ENCODE peak calls at places on chromosomes 5 and 9, in six cellular contexts. One of them, this sample, is unnamed.

GRCh38 chr9:117305454-117305853 is 109.4 kb downstream of the ASTN2 start:
- DNase-seq in heart right ventricle: no peak
- DNase-seq in PC-3: no peak
- DNase-seq in osteoblast: no peak
- DNase-seq in RWPE2: no peak
- DNase-seq in uterus: no peak
- DNase-seq in this sample: no peak

GRCh38 chr5:178377583-178378270 is 145.1 kb upstream of the PHYKPL start:
- DNase-seq in PC-3: no peak
- DNase-seq in osteoblast: peak; percentile 31
- DNase-seq in uterus: no peak
- DNase-seq in heart right ventricle: no peak
- DNase-seq in RWPE2: peak; percentile 53
- DNase-seq in this sample: no peak

GRCh38 chr5:145237843-145238242 is 597.3 kb downstream of the PRELID2 start:
- DNase-seq in PC-3: peak; percentile 75
- DNase-seq in heart right ventricle: no peak
- DNase-seq in osteoblast: no peak
- DNase-seq in uterus: no peak
- DNase-seq in RWPE2: no peak
- DNase-seq in this sample: no peak

GRCh38 chr5:981466-981865 is 27.1 kb upstream of the NKD2 start:
- DNase-seq in RWPE2: no peak
- DNase-seq in heart right ventricle: no peak
- DNase-seq in PC-3: no peak
- DNase-seq in uterus: no peak
- DNase-seq in osteoblast: peak; percentile 54
- DNase-seq in this sample: no peak

GRCh38 chr9:91416086-91416712 is 7.4 kb downstream of the NFIL3 start:
- DNase-seq in heart right ventricle: no peak
- DNase-seq in osteoblast: peak; percentile 68
- DNase-seq in uterus: no peak
- DNase-seq in RWPE2: no peak
- DNase-seq in PC-3: peak; percentile 57
- DNase-seq in this sample: no peak

GRCh38 chr9:129109504-129109903 is 1.1 kb downstream of the CRAT start:
- DNase-seq in osteoblast: peak; percentile 94
- DNase-seq in uterus: peak; percentile 50
- DNase-seq in PC-3: peak; percentile 21
- DNase-seq in heart right ventricle: no peak
- DNase-seq in RWPE2: no peak
- DNase-seq in this sample: no peak

GRCh38 chr9:98781588-98782383 is 14.6 kb downstream of the ANKS6 start:
- DNase-seq in uterus: no peak
- DNase-seq in PC-3: peak; percentile 78
- DNase-seq in osteoblast: no peak
- DNase-seq in heart right ventricle: no peak
- DNase-seq in RWPE2: no peak
- DNase-seq in this sample: no peak

GRCh38 chr5:10974850-10975249 is 213.8 kb upstream of the DAP start:
- DNase-seq in uterus: no peak
- DNase-seq in PC-3: no peak
- DNase-seq in osteoblast: no peak
- DNase-seq in RWPE2: no peak
- DNase-seq in heart right ventricle: no peak
- DNase-seq in this sample: no peak

GRCh38 chr5:15499528-15500325 is at the start of gene FBXL7:
- DNase-seq in heart right ventricle: peak; percentile 87
- DNase-seq in RWPE2: no peak
- DNase-seq in osteoblast: peak; percentile 96
- DNase-seq in uterus: peak; percentile 82
- DNase-seq in PC-3: peak; percentile 43
- DNase-seq in this sample: no peak

GRCh38 chr9:15426019-15426418 is 3.3 kb downstream of the SNAPC3 start:
- DNase-seq in PC-3: no peak
- DNase-seq in osteoblast: no peak
- DNase-seq in heart right ventricle: no peak
- DNase-seq in RWPE2: no peak
- DNase-seq in uterus: no peak
- DNase-seq in this sample: no peak

GRCh38 chr9:38421498-38422211 is 2.6 kb downstream of the IGFBPL1 start:
- DNase-seq in osteoblast: peak; percentile 97
- DNase-seq in PC-3: no peak
- DNase-seq in uterus: no peak
- DNase-seq in RWPE2: no peak
- DNase-seq in heart right ventricle: no peak
- DNase-seq in this sample: no peak

GRCh38 chr9:8395022-8395421 is 595.4 kb upstream of the DMAC1 start:
- DNase-seq in PC-3: no peak
- DNase-seq in osteoblast: no peak
- DNase-seq in heart right ventricle: no peak
- DNase-seq in RWPE2: no peak
- DNase-seq in uterus: no peak
- DNase-seq in this sample: no peak

GRCh38 chr9:36363448-36363847 is 36.6 kb downstream of the RNF38 start:
- DNase-seq in osteoblast: no peak
- DNase-seq in uterus: no peak
- DNase-seq in heart right ventricle: no peak
- DNase-seq in PC-3: no peak
- DNase-seq in RWPE2: no peak
- DNase-seq in this sample: no peak

GRCh38 chr5:68547049-68547448 is 331.5 kb downstream of the PIK3R1 start:
- DNase-seq in PC-3: no peak
- DNase-seq in heart right ventricle: no peak
- DNase-seq in osteoblast: no peak
- DNase-seq in uterus: no peak
- DNase-seq in RWPE2: no peak
- DNase-seq in this sample: no peak

GRCh38 chr9:3419892-3420291 is 105.9 kb downstream of the RFX3 start:
- DNase-seq in PC-3: no peak
- DNase-seq in uterus: no peak
- DNase-seq in osteoblast: no peak
- DNase-seq in RWPE2: no peak
- DNase-seq in heart right ventricle: no peak
- DNase-seq in this sample: no peak

GRCh38 chr9:88007291-88007650 is 32.9 kb upstream of the CDK20 start:
- DNase-seq in PC-3: no peak
- DNase-seq in heart right ventricle: no peak
- DNase-seq in osteoblast: no peak
- DNase-seq in RWPE2: no peak
- DNase-seq in uterus: no peak
- DNase-seq in this sample: no peak

GRCh38 chr5:119417891-119418781 is 34.2 kb upstream of the HSD17B4 start:
- DNase-seq in RWPE2: no peak
- DNase-seq in PC-3: peak; percentile 15
- DNase-seq in heart right ventricle: no peak
- DNase-seq in uterus: no peak
- DNase-seq in osteoblast: no peak
- DNase-seq in this sample: no peak

GRCh38 chr5:80960531-80961375 is 590 bp downstream of the RASGRF2 start:
- DNase-seq in heart right ventricle: peak; percentile 40
- DNase-seq in RWPE2: no peak
- DNase-seq in uterus: peak; percentile 32
- DNase-seq in PC-3: no peak
- DNase-seq in osteoblast: peak; percentile 81
- DNase-seq in this sample: peak; percentile 33

GRCh38 chr9:122474561-122474960 is 3.2 kb downstream of the OR1J1 start:
- DNase-seq in osteoblast: no peak
- DNase-seq in uterus: no peak
- DNase-seq in PC-3: no peak
- DNase-seq in RWPE2: no peak
- DNase-seq in heart right ventricle: no peak
- DNase-seq in this sample: no peak

GRCh38 chr9:109781541-109782197 is 1.7 kb downstream of the PALM2AKAP2 start:
- DNase-seq in uterus: no peak
- DNase-seq in PC-3: no peak
- DNase-seq in RWPE2: no peak
- DNase-seq in osteoblast: peak; percentile 76
- DNase-seq in heart right ventricle: no peak
- DNase-seq in this sample: no peak

GRCh38 chr5:137622850-137623249 is 113.0 kb downstream of the KLHL3 start:
- DNase-seq in RWPE2: no peak
- DNase-seq in heart right ventricle: peak; percentile 70
- DNase-seq in uterus: no peak
- DNase-seq in osteoblast: no peak
- DNase-seq in PC-3: no peak
- DNase-seq in this sample: no peak

GRCh38 chr5:88860501-88860900 is 22.5 kb downstream of the MEF2C start:
- DNase-seq in PC-3: no peak
- DNase-seq in RWPE2: no peak
- DNase-seq in uterus: no peak
- DNase-seq in osteoblast: no peak
- DNase-seq in heart right ventricle: no peak
- DNase-seq in this sample: no peak

GRCh38 chr9:116310212-116310611 is 156.6 kb downstream of the PAPPA start:
- DNase-seq in heart right ventricle: no peak
- DNase-seq in uterus: no peak
- DNase-seq in RWPE2: no peak
- DNase-seq in PC-3: no peak
- DNase-seq in osteoblast: no peak
- DNase-seq in this sample: no peak

GRCh38 chr9:6759114-6759977 is 1.6 kb downstream of the KDM4C start:
- DNase-seq in osteoblast: peak; percentile 89
- DNase-seq in RWPE2: no peak
- DNase-seq in PC-3: peak; percentile 74
- DNase-seq in uterus: no peak
- DNase-seq in heart right ventricle: no peak
- DNase-seq in this sample: peak; percentile 18
- H3K27ac ChIP-seq in osteoblast: peak overlapping the region; percentile 98
- H3K27ac ChIP-seq in RWPE2: peak overlapping the region; percentile 74
- H3K27ac ChIP-seq in PC-3: peak overlapping the region; percentile 81
- H3K27ac ChIP-seq in uterus: peak overlapping the region; percentile 97
- H3K27ac ChIP-seq in heart right ventricle: peak overlapping the region; percentile 95
- H3K27ac ChIP-seq in this sample: peak overlapping the region; percentile 96

GRCh38 chr5:149604321-149604720 is 23.0 kb downstream of the ARHGEF37 start:
- DNase-seq in heart right ventricle: no peak
- DNase-seq in uterus: no peak
- DNase-seq in PC-3: no peak
- DNase-seq in RWPE2: no peak
- DNase-seq in osteoblast: no peak
- DNase-seq in this sample: no peak

GRCh38 chr5:149605354-149605997 is 24.2 kb downstream of the ARHGEF37 start:
- DNase-seq in osteoblast: no peak
- DNase-seq in heart right ventricle: no peak
- DNase-seq in RWPE2: no peak
- DNase-seq in PC-3: no peak
- DNase-seq in uterus: no peak
- DNase-seq in this sample: no peak

GRCh38 chr5:149605998-149606721 is 24.9 kb downstream of the ARHGEF37 start:
- DNase-seq in osteoblast: peak; percentile 93
- DNase-seq in PC-3: peak; percentile 100
- DNase-seq in heart right ventricle: no peak
- DNase-seq in uterus: no peak
- DNase-seq in RWPE2: peak; percentile 96
- DNase-seq in this sample: no peak

GRCh38 chr5:149600932-149601331 is 19.6 kb downstream of the ARHGEF37 start:
- DNase-seq in PC-3: no peak
- DNase-seq in RWPE2: no peak
- DNase-seq in uterus: no peak
- DNase-seq in osteoblast: no peak
- DNase-seq in heart right ventricle: no peak
- DNase-seq in this sample: no peak

GRCh38 chr5:149603210-149603609 is 21.9 kb downstream of the ARHGEF37 start:
- DNase-seq in osteoblast: no peak
- DNase-seq in uterus: no peak
- DNase-seq in heart right ventricle: no peak
- DNase-seq in RWPE2: no peak
- DNase-seq in PC-3: peak; percentile 92
- DNase-seq in this sample: no peak
- H3K36me3 ChIP-seq in osteoblast: no peaks in the 10 kb centered on the region
- H3K36me3 ChIP-seq in uterus: no peaks in the 10 kb centered on the region
- H3K36me3 ChIP-seq in heart right ventricle: no peaks in the 10 kb centered on the region
- H3K36me3 ChIP-seq in RWPE2: no peaks in the 10 kb centered on the region
- H3K36me3 ChIP-seq in PC-3: no peaks in the 10 kb centered on the region
- H3K36me3 ChIP-seq in this sample: no peaks in the 10 kb centered on the region

GRCh38 chr5:107604990-107605389 is 65.7 kb downstream of the EFNA5 start:
- DNase-seq in PC-3: no peak
- DNase-seq in uterus: no peak
- DNase-seq in heart right ventricle: no peak
- DNase-seq in RWPE2: no peak
- DNase-seq in osteoblast: no peak
- DNase-seq in this sample: no peak

GRCh38 chr5:107605596-107606125 is 65.1 kb downstream of the EFNA5 start:
- DNase-seq in osteoblast: no peak
- DNase-seq in PC-3: no peak
- DNase-seq in heart right ventricle: no peak
- DNase-seq in uterus: no peak
- DNase-seq in RWPE2: no peak
- DNase-seq in this sample: no peak

GRCh38 chr5:107602896-107603295 is 67.8 kb downstream of the EFNA5 start:
- DNase-seq in uterus: no peak
- DNase-seq in heart right ventricle: no peak
- DNase-seq in osteoblast: no peak
- DNase-seq in PC-3: no peak
- DNase-seq in RWPE2: no peak
- DNase-seq in this sample: no peak

GRCh38 chr5:107607196-107607595 is 63.5 kb downstream of the EFNA5 start:
- DNase-seq in osteoblast: no peak
- DNase-seq in heart right ventricle: no peak
- DNase-seq in RWPE2: no peak
- DNase-seq in PC-3: no peak
- DNase-seq in uterus: no peak
- DNase-seq in this sample: no peak

GRCh38 chr5:107604146-107604910 is 66.4 kb downstream of the EFNA5 start:
- DNase-seq in PC-3: no peak
- DNase-seq in heart right ventricle: no peak
- DNase-seq in uterus: no peak
- DNase-seq in RWPE2: no peak
- DNase-seq in osteoblast: no peak
- DNase-seq in this sample: no peak
- H3K4me3 ChIP-seq in PC-3: no peak overlapping the region
- H3K4me3 ChIP-seq in heart right ventricle: no peak overlapping the region
- H3K4me3 ChIP-seq in uterus: no peak overlapping the region
- H3K4me3 ChIP-seq in RWPE2: no peak overlapping the region
- H3K4me3 ChIP-seq in osteoblast: no peak overlapping the region
- H3K4me3 ChIP-seq in this sample: no peak overlapping the region

DNA sequence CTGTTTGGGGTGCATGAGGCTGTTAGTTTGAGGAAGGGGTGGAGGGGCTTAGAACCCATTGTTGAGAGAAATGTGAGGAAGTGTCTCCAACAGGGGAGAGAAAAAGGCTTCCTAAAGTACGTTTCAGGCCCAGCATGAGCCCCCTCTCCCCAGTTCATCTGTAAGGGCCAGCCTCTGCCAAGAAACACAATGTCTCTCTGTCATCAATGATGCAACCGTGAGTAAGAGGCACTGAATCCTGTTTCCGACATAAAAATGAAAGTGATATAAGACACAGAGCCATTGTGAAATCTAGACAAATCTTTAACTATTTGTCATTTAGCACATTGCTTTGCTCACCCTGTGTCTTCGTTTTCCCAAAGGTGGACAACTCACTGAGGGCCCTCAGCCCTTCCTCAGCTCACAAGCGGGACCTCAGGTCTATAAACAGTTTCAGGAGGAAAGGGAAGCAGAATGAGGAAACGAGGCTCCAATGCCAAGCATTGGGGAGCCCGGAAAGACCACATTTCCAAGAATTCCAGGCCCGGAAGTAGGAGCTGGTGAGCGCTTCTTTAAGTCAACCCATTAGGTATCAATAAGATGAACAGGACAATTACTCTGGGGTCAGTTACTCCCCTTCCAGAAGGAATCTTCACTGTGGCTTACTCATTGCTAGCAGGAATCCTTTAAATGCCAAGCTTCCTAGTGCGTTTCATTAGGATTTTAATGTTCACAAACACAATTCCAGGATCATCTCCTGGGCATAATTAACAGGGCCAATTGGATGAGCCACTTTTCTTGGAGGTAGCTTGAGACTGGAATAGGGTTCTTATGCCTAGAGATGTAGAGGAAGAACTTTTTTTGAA is 59.0 kb upstream of the KLF4 start:
- DNase-seq in uterus: peak; percentile 54
- DNase-seq in osteoblast: peak; percentile 58
- DNase-seq in PC-3: peak; percentile 89
- DNase-seq in RWPE2: no peak
- DNase-seq in heart right ventricle: no peak
- DNase-seq in this sample: no peak
- H3K27ac ChIP-seq in uterus: peak overlapping the region; percentile 60
- H3K27ac ChIP-seq in osteoblast: peak overlapping the region; percentile 80
- H3K27ac ChIP-seq in PC-3: peak overlapping the region; percentile 92
- H3K27ac ChIP-seq in RWPE2: peak overlapping the region; percentile 49
- H3K27ac ChIP-seq in heart right ventricle: peak overlapping the region; percentile 69
- H3K27ac ChIP-seq in this sample: no peak overlapping the region